ENCODE peak calls at places on chromosomes 12 and 14, in five cellular contexts. One of them, this sample, is unnamed.

GRCh38 chr12:49641748-49642369 is 18.5 kb downstream of the PRPF40B start:
- DNase-seq in esophagus muscularis mucosa: no peak
- DNase-seq in GM23248: no peak
- DNase-seq in uterus: no peak
- DNase-seq in ascending aorta: no peak
- DNase-seq in this sample: no peak

GRCh38 chr12:106582661-106583577 is at the start of gene RFX4:
- DNase-seq in esophagus muscularis mucosa: peak; percentile 84
- DNase-seq in GM23248: no peak
- DNase-seq in uterus: no peak
- DNase-seq in ascending aorta: no peak
- DNase-seq in this sample: no peak

GRCh38 chr12:19967486-19967885 is 400.9 kb upstream of the PDE3A start:
- DNase-seq in esophagus muscularis mucosa: no peak
- DNase-seq in GM23248: peak; percentile 97
- DNase-seq in uterus: peak; percentile 21
- DNase-seq in ascending aorta: peak; percentile 76
- DNase-seq in this sample: no peak

GRCh38 chr12:90854136-90854689 is 100.8 kb downstream of the CCER1 start:
- DNase-seq in esophagus muscularis mucosa: no peak
- DNase-seq in GM23248: peak; percentile 74
- DNase-seq in uterus: peak; percentile 14
- DNase-seq in ascending aorta: no peak
- DNase-seq in this sample: peak; percentile 42

GRCh38 chr12:113232787-113233585 is 11.7 kb downstream of the TPCN1 start:
- DNase-seq in esophagus muscularis mucosa: no peak
- DNase-seq in GM23248: peak; percentile 87
- DNase-seq in uterus: no peak
- DNase-seq in ascending aorta: peak; percentile 89
- DNase-seq in this sample: no peak

GRCh38 chr12:132461526-132461925 is 28.4 kb upstream of the FBRSL1 start:
- DNase-seq in esophagus muscularis mucosa: no peak
- DNase-seq in GM23248: no peak
- DNase-seq in uterus: no peak
- DNase-seq in ascending aorta: no peak
- DNase-seq in this sample: no peak

GRCh38 chr14:92463141-92463540 is 50.4 kb upstream of the RIN3 start:
- DNase-seq in esophagus muscularis mucosa: no peak
- DNase-seq in GM23248: no peak
- DNase-seq in uterus: no peak
- DNase-seq in ascending aorta: peak; percentile 42
- DNase-seq in this sample: no peak

GRCh38 chr12:27635349-27635972 is 60.8 kb upstream of the REP15 start:
- DNase-seq in esophagus muscularis mucosa: no peak
- DNase-seq in GM23248: peak; percentile 79
- DNase-seq in uterus: no peak
- DNase-seq in ascending aorta: no peak
- DNase-seq in this sample: peak; percentile 15

GRCh38 chr14:74290415-74290814 is 12.3 kb downstream of the ABCD4 start:
- DNase-seq in esophagus muscularis mucosa: no peak
- DNase-seq in GM23248: peak; percentile 34
- DNase-seq in uterus: no peak
- DNase-seq in ascending aorta: no peak
- DNase-seq in this sample: no peak

GRCh38 chr14:36996133-36996856 is 176.1 kb downstream of the SLC25A21 start:
- DNase-seq in esophagus muscularis mucosa: no peak
- DNase-seq in GM23248: peak; percentile 91
- DNase-seq in uterus: no peak
- DNase-seq in ascending aorta: no peak
- DNase-seq in this sample: no peak

GRCh38 chr14:55743551-55743950 is 163.5 kb downstream of the KTN1 start:
- DNase-seq in esophagus muscularis mucosa: no peak
- DNase-seq in GM23248: no peak
- DNase-seq in uterus: no peak
- DNase-seq in ascending aorta: no peak
- DNase-seq in this sample: no peak

GRCh38 chr12:127046467-127046866 is 1220.5 kb upstream of the TMEM132C start:
- DNase-seq in esophagus muscularis mucosa: no peak
- DNase-seq in GM23248: no peak
- DNase-seq in uterus: no peak
- DNase-seq in ascending aorta: no peak
- DNase-seq in this sample: no peak

GRCh38 chr12:52208424-52209165 is 16.8 kb upstream of the KRT80 start:
- DNase-seq in esophagus muscularis mucosa: no peak
- DNase-seq in GM23248: peak; percentile 36
- DNase-seq in uterus: peak; percentile 10
- DNase-seq in ascending aorta: no peak
- DNase-seq in this sample: no peak

GRCh38 chr12:49098035-49098451 is 3.4 kb upstream of the DHH start:
- DNase-seq in esophagus muscularis mucosa: no peak
- DNase-seq in GM23248: peak; percentile 50
- DNase-seq in uterus: peak; percentile 55
- DNase-seq in ascending aorta: peak; percentile 69
- DNase-seq in this sample: no peak

GRCh38 chr12:6765634-6766581 is at the start of gene PTMS:
- DNase-seq in esophagus muscularis mucosa: peak; percentile 95
- DNase-seq in GM23248: peak; percentile 83
- DNase-seq in uterus: peak; percentile 96
- DNase-seq in ascending aorta: peak; percentile 93
- DNase-seq in this sample: peak; percentile 86

GRCh38 chr12:116636636-116637519 is 77.7 kb downstream of the MAP1LC3B2 start:
- DNase-seq in esophagus muscularis mucosa: no peak
- DNase-seq in GM23248: no peak
- DNase-seq in uterus: no peak
- DNase-seq in ascending aorta: no peak
- DNase-seq in this sample: no peak

DNA sequence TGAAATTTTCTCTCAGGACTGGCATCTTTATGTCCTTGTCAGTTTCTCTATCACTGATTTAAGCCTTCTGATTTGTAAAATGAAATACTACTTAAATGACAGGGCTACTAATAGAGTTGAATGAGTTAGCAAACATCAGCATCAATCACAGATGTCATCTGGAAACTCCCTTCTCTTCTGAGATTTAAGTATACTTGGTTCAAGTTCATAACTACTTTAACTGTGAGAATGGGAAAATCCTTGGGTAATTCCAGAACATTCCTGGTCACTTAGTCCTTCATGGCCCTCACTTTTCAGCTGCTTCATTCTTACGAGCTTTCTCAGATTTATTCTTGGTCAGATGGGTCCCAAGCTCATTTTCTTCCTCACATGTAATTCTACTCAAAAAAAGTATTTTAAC is 1655.3 kb upstream of the FLRT2 start:
- DNase-seq in esophagus muscularis mucosa: no peak
- DNase-seq in GM23248: no peak
- DNase-seq in uterus: no peak
- DNase-seq in ascending aorta: no peak
- DNase-seq in this sample: no peak
- H3K4me1 ChIP-seq in esophagus muscularis mucosa: no peaks in the 10 kb centered on the region
- H3K4me1 ChIP-seq in GM23248: no peaks in the 10 kb centered on the region
- H3K4me1 ChIP-seq in uterus: no peaks in the 10 kb centered on the region
- H3K4me1 ChIP-seq in ascending aorta: no peaks in the 10 kb centered on the region
- H3K4me1 ChIP-seq in this sample: no peaks in the 10 kb centered on the region

GRCh38 chr12:112031472-112031871 is 18.2 kb downstream of the ERP29 start:
- DNase-seq in esophagus muscularis mucosa: no peak
- DNase-seq in GM23248: no peak
- DNase-seq in uterus: no peak
- DNase-seq in ascending aorta: no peak
- DNase-seq in this sample: no peak
- H3K36me3 ChIP-seq in esophagus muscularis mucosa: peaks cover 52% of the 10 kb centered on the region
- H3K36me3 ChIP-seq in GM23248: peaks cover 65% of the 10 kb centered on the region
- H3K36me3 ChIP-seq in uterus: no peaks in the 10 kb centered on the region
- H3K36me3 ChIP-seq in ascending aorta: peaks cover 40% of the 10 kb centered on the region
- H3K36me3 ChIP-seq in this sample: peaks cover 5% of the 10 kb centered on the region

GRCh38 chr14:61750708-61751474 is 11.3 kb upstream of the SNAPC1 start:
- DNase-seq in esophagus muscularis mucosa: peak; percentile 96
- DNase-seq in GM23248: peak; percentile 87
- DNase-seq in uterus: peak; percentile 73
- DNase-seq in ascending aorta: peak; percentile 94
- DNase-seq in this sample: peak; percentile 94
- H3K4me3 ChIP-seq in esophagus muscularis mucosa: peak overlapping the region; percentile 67
- H3K4me3 ChIP-seq in GM23248: peak overlapping the region; percentile 66
- H3K4me3 ChIP-seq in uterus: peak overlapping the region; percentile 26
- H3K4me3 ChIP-seq in ascending aorta: peak overlapping the region; percentile 78
- H3K4me3 ChIP-seq in this sample: no peak overlapping the region

GRCh38 chr12:68617160-68617926 is 6.6 kb downstream of the RAP1B start:
- DNase-seq in esophagus muscularis mucosa: no peak
- DNase-seq in GM23248: peak; percentile 81
- DNase-seq in uterus: no peak
- DNase-seq in ascending aorta: no peak
- DNase-seq in this sample: no peak
- H3K4me1 ChIP-seq in esophagus muscularis mucosa: peaks cover 80% of the 10 kb centered on the region
- H3K4me1 ChIP-seq in GM23248: peaks cover 83% of the 10 kb centered on the region
- H3K4me1 ChIP-seq in uterus: peaks cover 14% of the 10 kb centered on the region
- H3K4me1 ChIP-seq in ascending aorta: peaks cover 26% of the 10 kb centered on the region
- H3K4me1 ChIP-seq in this sample: peaks cover 77% of the 10 kb centered on the region

GRCh38 chr12:110352401-110352800 is 51.1 kb downstream of the ANAPC7 start:
- DNase-seq in esophagus muscularis mucosa: no peak
- DNase-seq in GM23248: no peak
- DNase-seq in uterus: no peak
- DNase-seq in ascending aorta: no peak
- DNase-seq in this sample: no peak

GRCh38 chr12:110349521-110350151 is 53.9 kb downstream of the ANAPC7 start:
- DNase-seq in esophagus muscularis mucosa: no peak
- DNase-seq in GM23248: no peak
- DNase-seq in uterus: no peak
- DNase-seq in ascending aorta: no peak
- DNase-seq in this sample: no peak

GRCh38 chr12:110353211-110353965 is 50.1 kb downstream of the ANAPC7 start:
- DNase-seq in esophagus muscularis mucosa: no peak
- DNase-seq in GM23248: no peak
- DNase-seq in uterus: no peak
- DNase-seq in ascending aorta: no peak
- DNase-seq in this sample: no peak

GRCh38 chr12:110349096-110349495 is 54.4 kb downstream of the ANAPC7 start:
- DNase-seq in esophagus muscularis mucosa: no peak
- DNase-seq in GM23248: no peak
- DNase-seq in uterus: no peak
- DNase-seq in ascending aorta: no peak
- DNase-seq in this sample: no peak

DNA sequence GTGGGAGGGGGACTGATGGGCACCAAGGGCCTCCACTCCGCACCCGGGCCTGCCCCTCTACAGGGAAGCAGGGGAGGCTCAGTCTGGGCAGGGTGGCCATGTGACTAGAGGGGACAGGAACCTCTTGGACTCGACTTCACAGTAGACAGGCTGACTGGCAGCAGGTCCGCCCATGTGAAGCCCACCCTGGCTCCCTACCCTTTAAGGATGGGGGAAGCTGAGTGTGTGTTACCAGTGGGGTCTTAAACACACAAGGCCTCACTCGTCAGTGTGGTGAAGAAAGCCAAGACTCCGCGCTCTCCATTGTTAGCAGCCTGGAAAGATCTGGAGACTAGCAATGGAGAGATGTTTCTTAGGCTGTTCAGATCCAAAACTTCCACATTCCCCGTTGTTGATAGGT is 52.4 kb downstream of the ANAPC7 start:
- DNase-seq in esophagus muscularis mucosa: no peak
- DNase-seq in GM23248: no peak
- DNase-seq in uterus: no peak
- DNase-seq in ascending aorta: no peak
- DNase-seq in this sample: no peak
- H3K36me3 ChIP-seq in esophagus muscularis mucosa: peaks cover 54% of the 10 kb centered on the region
- H3K36me3 ChIP-seq in GM23248: peaks cover 46% of the 10 kb centered on the region
- H3K36me3 ChIP-seq in uterus: no peaks in the 10 kb centered on the region
- H3K36me3 ChIP-seq in ascending aorta: peaks cover 34% of the 10 kb centered on the region
- H3K36me3 ChIP-seq in this sample: peaks cover 4% of the 10 kb centered on the region

GRCh38 chr14:24187538-24187915 is 1.1 kb downstream of the IPO4 start:
- DNase-seq in esophagus muscularis mucosa: no peak
- DNase-seq in GM23248: no peak
- DNase-seq in uterus: no peak
- DNase-seq in ascending aorta: no peak
- DNase-seq in this sample: no peak
- H3K4me3 ChIP-seq in esophagus muscularis mucosa: peak overlapping the region; percentile 72
- H3K4me3 ChIP-seq in GM23248: peak overlapping the region; percentile 96
- H3K4me3 ChIP-seq in uterus: no peak overlapping the region
- H3K4me3 ChIP-seq in ascending aorta: peak overlapping the region; percentile 83
- H3K4me3 ChIP-seq in this sample: no peak overlapping the region